ENCODE peak calls at places on chromosomes 11 and 22, in six cellular contexts. One of them, this sample, is unnamed. For H3K36me3 and H3K9me3, the result is how much of the 10 kb centered on the place peaks cover.

GRCh38 chr11:71222318-71223080 is 29.9 kb downstream of the SHANK2 start:
- DNase-seq in cardiac muscle cell: peak
- DNase-seq in CD4-positive, CD25-positive, alpha-beta regulatory T cell: no peak
- DNase-seq in adrenal gland: no peak
- DNase-seq in keratinocyte: no peak
- DNase-seq in neural progenitor cell: no peak
- DNase-seq in this sample: peak

GRCh38 chr22:47023871-47024270 is 261.4 kb downstream of the TBC1D22A start:
- DNase-seq in cardiac muscle cell: no peak
- DNase-seq in CD4-positive, CD25-positive, alpha-beta regulatory T cell: no peak
- DNase-seq in adrenal gland: no peak
- DNase-seq in keratinocyte: no peak
- DNase-seq in neural progenitor cell: no peak
- DNase-seq in this sample: no peak

GRCh38 chr11:16981651-16982194 is 32.5 kb downstream of the PLEKHA7 start:
- DNase-seq in cardiac muscle cell: peak
- DNase-seq in CD4-positive, CD25-positive, alpha-beta regulatory T cell: no peak
- DNase-seq in adrenal gland: no peak
- DNase-seq in keratinocyte: no peak
- DNase-seq in neural progenitor cell: peak
- DNase-seq in this sample: no peak

GRCh38 chr11:62411524-62411923 is 7.3 kb upstream of the SCGB1A1 start:
- DNase-seq in cardiac muscle cell: no peak
- DNase-seq in CD4-positive, CD25-positive, alpha-beta regulatory T cell: no peak
- DNase-seq in adrenal gland: no peak
- DNase-seq in keratinocyte: no peak
- DNase-seq in neural progenitor cell: no peak
- DNase-seq in this sample: no peak

GRCh38 chr22:37383342-37383741 is 43.9 kb downstream of the ELFN2 start:
- DNase-seq in cardiac muscle cell: no peak
- DNase-seq in CD4-positive, CD25-positive, alpha-beta regulatory T cell: no peak
- DNase-seq in adrenal gland: peak
- DNase-seq in keratinocyte: no peak
- DNase-seq in neural progenitor cell: no peak
- DNase-seq in this sample: no peak

GRCh38 chr22:24402460-24403192 is 24.8 kb upstream of the ADORA2A start:
- DNase-seq in cardiac muscle cell: peak
- DNase-seq in CD4-positive, CD25-positive, alpha-beta regulatory T cell: no peak
- DNase-seq in adrenal gland: peak
- DNase-seq in keratinocyte: peak
- DNase-seq in neural progenitor cell: no peak
- DNase-seq in this sample: peak

GRCh38 chr22:23243006-23243573 is 62.8 kb downstream of the BCR start:
- DNase-seq in cardiac muscle cell: no peak
- DNase-seq in CD4-positive, CD25-positive, alpha-beta regulatory T cell: peak
- DNase-seq in adrenal gland: no peak
- DNase-seq in keratinocyte: no peak
- DNase-seq in neural progenitor cell: peak
- DNase-seq in this sample: no peak

GRCh38 chr11:43518407-43519165 is 159.9 kb downstream of the TTC17 start:
- DNase-seq in cardiac muscle cell: peak
- DNase-seq in CD4-positive, CD25-positive, alpha-beta regulatory T cell: no peak
- DNase-seq in adrenal gland: peak
- DNase-seq in keratinocyte: no peak
- DNase-seq in neural progenitor cell: no peak
- DNase-seq in this sample: no peak

GRCh38 chr11:4677948-4678347 is 19.7 kb downstream of the OR51E2 start:
- DNase-seq in cardiac muscle cell: no peak
- DNase-seq in CD4-positive, CD25-positive, alpha-beta regulatory T cell: no peak
- DNase-seq in adrenal gland: no peak
- DNase-seq in keratinocyte: no peak
- DNase-seq in neural progenitor cell: no peak
- DNase-seq in this sample: no peak

GRCh38 chr11:75240381-75241035 is at the start of gene TPBGL:
- DNase-seq in cardiac muscle cell: peak
- DNase-seq in CD4-positive, CD25-positive, alpha-beta regulatory T cell: no peak
- DNase-seq in adrenal gland: peak
- DNase-seq in keratinocyte: no peak
- DNase-seq in neural progenitor cell: peak
- DNase-seq in this sample: no peak

GRCh38 chr11:24391165-24391564 is 105.7 kb upstream of the LUZP2 start:
- DNase-seq in cardiac muscle cell: peak
- DNase-seq in CD4-positive, CD25-positive, alpha-beta regulatory T cell: no peak
- DNase-seq in adrenal gland: no peak
- DNase-seq in keratinocyte: no peak
- DNase-seq in neural progenitor cell: no peak
- DNase-seq in this sample: no peak

GRCh38 chr22:49998718-49999062 is 13.9 kb downstream of the IL17REL start:
- DNase-seq in cardiac muscle cell: no peak
- DNase-seq in CD4-positive, CD25-positive, alpha-beta regulatory T cell: no peak
- DNase-seq in adrenal gland: no peak
- DNase-seq in keratinocyte: no peak
- DNase-seq in neural progenitor cell: no peak
- DNase-seq in this sample: peak

GRCh38 chr11:120413480-120413879 is 77.3 kb downstream of the ARHGEF12 start:
- DNase-seq in cardiac muscle cell: peak
- DNase-seq in CD4-positive, CD25-positive, alpha-beta regulatory T cell: no peak
- DNase-seq in adrenal gland: no peak
- DNase-seq in keratinocyte: no peak
- DNase-seq in neural progenitor cell: no peak
- DNase-seq in this sample: no peak

GRCh38 chr22:33024626-33025025 is 33.6 kb downstream of the SYN3 start:
- DNase-seq in cardiac muscle cell: peak
- DNase-seq in CD4-positive, CD25-positive, alpha-beta regulatory T cell: no peak
- DNase-seq in adrenal gland: no peak
- DNase-seq in keratinocyte: no peak
- DNase-seq in neural progenitor cell: peak
- DNase-seq in this sample: no peak

GRCh38 chr11:27701262-27702105 is 1.2 kb upstream of the BDNF start:
- DNase-seq in cardiac muscle cell: peak
- DNase-seq in CD4-positive, CD25-positive, alpha-beta regulatory T cell: no peak
- DNase-seq in adrenal gland: peak
- DNase-seq in keratinocyte: no peak
- DNase-seq in neural progenitor cell: peak
- DNase-seq in this sample: no peak

GRCh38 chr22:20037419-20037818 is 16.5 kb downstream of the TANGO2 start:
- DNase-seq in cardiac muscle cell: no peak
- DNase-seq in CD4-positive, CD25-positive, alpha-beta regulatory T cell: no peak
- DNase-seq in adrenal gland: no peak
- DNase-seq in keratinocyte: no peak
- DNase-seq in neural progenitor cell: no peak
- DNase-seq in this sample: no peak

GRCh38 chr11:18115360-18116127 is 9.7 kb upstream of the SAAL1 start:
- DNase-seq in cardiac muscle cell: peak
- DNase-seq in CD4-positive, CD25-positive, alpha-beta regulatory T cell: peak
- DNase-seq in adrenal gland: peak
- DNase-seq in keratinocyte: peak
- DNase-seq in neural progenitor cell: peak
- DNase-seq in this sample: no peak

GRCh38 chr22:40053460-40053859 is 58.7 kb downstream of the FAM83F start:
- DNase-seq in cardiac muscle cell: no peak
- DNase-seq in CD4-positive, CD25-positive, alpha-beta regulatory T cell: no peak
- DNase-seq in adrenal gland: no peak
- DNase-seq in keratinocyte: no peak
- DNase-seq in neural progenitor cell: no peak
- DNase-seq in this sample: no peak

GRCh38 chr11:26112190-26112715 is 219.7 kb upstream of the ANO3 start:
- DNase-seq in cardiac muscle cell: no peak
- DNase-seq in CD4-positive, CD25-positive, alpha-beta regulatory T cell: no peak
- DNase-seq in adrenal gland: no peak
- DNase-seq in keratinocyte: no peak
- DNase-seq in neural progenitor cell: no peak
- DNase-seq in this sample: no peak

GRCh38 chr11:63917685-63918523 is 940 bp upstream of the RCOR2 start:
- DNase-seq in cardiac muscle cell: peak
- DNase-seq in CD4-positive, CD25-positive, alpha-beta regulatory T cell: peak
- DNase-seq in adrenal gland: peak
- DNase-seq in keratinocyte: no peak
- DNase-seq in neural progenitor cell: peak
- DNase-seq in this sample: peak

GRCh38 chr11:10460611-10461275 is 5.7 kb downstream of the AMPD3 start:
- DNase-seq in cardiac muscle cell: no peak
- DNase-seq in CD4-positive, CD25-positive, alpha-beta regulatory T cell: no peak
- DNase-seq in adrenal gland: no peak
- DNase-seq in keratinocyte: no peak
- DNase-seq in neural progenitor cell: no peak
- DNase-seq in this sample: no peak

GRCh38 chr11:131895865-131896264 is 525.5 kb downstream of the NTM start:
- DNase-seq in cardiac muscle cell: no peak
- DNase-seq in CD4-positive, CD25-positive, alpha-beta regulatory T cell: no peak
- DNase-seq in adrenal gland: no peak
- DNase-seq in keratinocyte: no peak
- DNase-seq in neural progenitor cell: no peak
- DNase-seq in this sample: no peak

GRCh38 chr11:71180694-71181466 is 71.5 kb downstream of the SHANK2 start:
- DNase-seq in cardiac muscle cell: no peak
- DNase-seq in CD4-positive, CD25-positive, alpha-beta regulatory T cell: no peak
- DNase-seq in adrenal gland: no peak
- DNase-seq in keratinocyte: no peak
- DNase-seq in neural progenitor cell: no peak
- DNase-seq in this sample: peak

GRCh38 chr11:12110201-12110713 is at the start of gene MICAL2:
- DNase-seq in cardiac muscle cell: peak
- DNase-seq in CD4-positive, CD25-positive, alpha-beta regulatory T cell: peak
- DNase-seq in adrenal gland: peak
- DNase-seq in keratinocyte: no peak
- DNase-seq in neural progenitor cell: peak
- DNase-seq in this sample: peak

GRCh38 chr11:3755151-3755550 is 42.2 kb downstream of the NUP98 start:
- DNase-seq in cardiac muscle cell: no peak
- DNase-seq in CD4-positive, CD25-positive, alpha-beta regulatory T cell: no peak
- DNase-seq in adrenal gland: no peak
- DNase-seq in keratinocyte: no peak
- DNase-seq in neural progenitor cell: no peak
- DNase-seq in this sample: no peak

GRCh38 chr11:86948733-86949132 is 6.5 kb downstream of the FZD4 start:
- DNase-seq in cardiac muscle cell: no peak
- DNase-seq in CD4-positive, CD25-positive, alpha-beta regulatory T cell: no peak
- DNase-seq in adrenal gland: no peak
- DNase-seq in keratinocyte: no peak
- DNase-seq in neural progenitor cell: no peak
- DNase-seq in this sample: no peak
- H3K27ac ChIP-seq in cardiac muscle cell: peak
- H3K27ac ChIP-seq in CD4-positive, CD25-positive, alpha-beta regulatory T cell: no peak
- H3K27ac ChIP-seq in adrenal gland: no peak
- H3K27ac ChIP-seq in keratinocyte: no peak
- H3K27ac ChIP-seq in neural progenitor cell: no peak
- H3K27ac ChIP-seq in this sample: peak

GRCh38 chr22:45919504-45920286 is 57.3 kb downstream of the WNT7B start:
- DNase-seq in cardiac muscle cell: no peak
- DNase-seq in CD4-positive, CD25-positive, alpha-beta regulatory T cell: no peak
- DNase-seq in adrenal gland: no peak
- DNase-seq in keratinocyte: no peak
- DNase-seq in neural progenitor cell: no peak
- DNase-seq in this sample: no peak
- H3K36me3 ChIP-seq in cardiac muscle cell: under half
- H3K36me3 ChIP-seq in CD4-positive, CD25-positive, alpha-beta regulatory T cell: under half
- H3K36me3 ChIP-seq in adrenal gland: under half
- H3K36me3 ChIP-seq in keratinocyte: under half
- H3K36me3 ChIP-seq in neural progenitor cell: under half
- H3K36me3 ChIP-seq in this sample: under half

GRCh38 chr11:100203789-100204188 is 483.3 kb upstream of the ARHGAP42 start:
- DNase-seq in cardiac muscle cell: no peak
- DNase-seq in CD4-positive, CD25-positive, alpha-beta regulatory T cell: no peak
- DNase-seq in adrenal gland: no peak
- DNase-seq in keratinocyte: no peak
- DNase-seq in neural progenitor cell: no peak
- DNase-seq in this sample: no peak

GRCh38 chr11:100205926-100206325 is 481.2 kb upstream of the ARHGAP42 start:
- DNase-seq in cardiac muscle cell: no peak
- DNase-seq in CD4-positive, CD25-positive, alpha-beta regulatory T cell: no peak
- DNase-seq in adrenal gland: no peak
- DNase-seq in keratinocyte: no peak
- DNase-seq in neural progenitor cell: no peak
- DNase-seq in this sample: no peak

GRCh38 chr11:100208207-100208606 is 478.9 kb upstream of the ARHGAP42 start:
- DNase-seq in cardiac muscle cell: no peak
- DNase-seq in CD4-positive, CD25-positive, alpha-beta regulatory T cell: no peak
- DNase-seq in adrenal gland: no peak
- DNase-seq in keratinocyte: peak
- DNase-seq in neural progenitor cell: no peak
- DNase-seq in this sample: no peak
- H3K9me3 ChIP-seq in cardiac muscle cell: under half
- H3K9me3 ChIP-seq in CD4-positive, CD25-positive, alpha-beta regulatory T cell: under half
- H3K9me3 ChIP-seq in adrenal gland: under half
- H3K9me3 ChIP-seq in keratinocyte: under half
- H3K9me3 ChIP-seq in neural progenitor cell: under half
- H3K9me3 ChIP-seq in this sample: under half

GRCh38 chr11:69293087-69293486 is 868 bp upstream of the MYEOV start:
- DNase-seq in cardiac muscle cell: no peak
- DNase-seq in CD4-positive, CD25-positive, alpha-beta regulatory T cell: no peak
- DNase-seq in adrenal gland: no peak
- DNase-seq in keratinocyte: no peak
- DNase-seq in neural progenitor cell: peak
- DNase-seq in this sample: peak
- H3K27ac ChIP-seq in cardiac muscle cell: no peak
- H3K27ac ChIP-seq in CD4-positive, CD25-positive, alpha-beta regulatory T cell: no peak
- H3K27ac ChIP-seq in adrenal gland: no peak
- H3K27ac ChIP-seq in keratinocyte: no peak
- H3K27ac ChIP-seq in neural progenitor cell: no peak
- H3K27ac ChIP-seq in this sample: no peak

GRCh38 chr11:116862951-116863350 is 25.5 kb upstream of the APOA1 start:
- DNase-seq in cardiac muscle cell: no peak
- DNase-seq in CD4-positive, CD25-positive, alpha-beta regulatory T cell: no peak
- DNase-seq in adrenal gland: no peak
- DNase-seq in keratinocyte: no peak
- DNase-seq in neural progenitor cell: no peak
- DNase-seq in this sample: no peak

GRCh38 chr11:116862101-116862637 is 24.7 kb upstream of the APOA1 start:
- DNase-seq in cardiac muscle cell: no peak
- DNase-seq in CD4-positive, CD25-positive, alpha-beta regulatory T cell: no peak
- DNase-seq in adrenal gland: no peak
- DNase-seq in keratinocyte: no peak
- DNase-seq in neural progenitor cell: no peak
- DNase-seq in this sample: no peak

GRCh38 chr11:116866774-116867455 is 29.5 kb upstream of the APOA1 start:
- DNase-seq in cardiac muscle cell: no peak
- DNase-seq in CD4-positive, CD25-positive, alpha-beta regulatory T cell: no peak
- DNase-seq in adrenal gland: no peak
- DNase-seq in keratinocyte: no peak
- DNase-seq in neural progenitor cell: no peak
- DNase-seq in this sample: no peak

GRCh38 chr11:116865696-116866095 is 28.3 kb upstream of the APOA1 start:
- DNase-seq in cardiac muscle cell: no peak
- DNase-seq in CD4-positive, CD25-positive, alpha-beta regulatory T cell: no peak
- DNase-seq in adrenal gland: no peak
- DNase-seq in keratinocyte: no peak
- DNase-seq in neural progenitor cell: no peak
- DNase-seq in this sample: no peak

GRCh38 chr11:116864531-116864930 is 27.1 kb upstream of the APOA1 start:
- DNase-seq in cardiac muscle cell: no peak
- DNase-seq in CD4-positive, CD25-positive, alpha-beta regulatory T cell: no peak
- DNase-seq in adrenal gland: no peak
- DNase-seq in keratinocyte: no peak
- DNase-seq in neural progenitor cell: no peak
- DNase-seq in this sample: no peak
- H3K36me3 ChIP-seq in cardiac muscle cell: half or more
- H3K36me3 ChIP-seq in CD4-positive, CD25-positive, alpha-beta regulatory T cell: half or more
- H3K36me3 ChIP-seq in adrenal gland: half or more
- H3K36me3 ChIP-seq in keratinocyte: under half
- H3K36me3 ChIP-seq in neural progenitor cell: under half
- H3K36me3 ChIP-seq in this sample: under half

GRCh38 chr22:48670317-48670716 is 1157.4 kb downstream of the BRD1 start:
- DNase-seq in cardiac muscle cell: no peak
- DNase-seq in CD4-positive, CD25-positive, alpha-beta regulatory T cell: no peak
- DNase-seq in adrenal gland: no peak
- DNase-seq in keratinocyte: no peak
- DNase-seq in neural progenitor cell: no peak
- DNase-seq in this sample: no peak
- H3K9me3 ChIP-seq in cardiac muscle cell: under half
- H3K9me3 ChIP-seq in CD4-positive, CD25-positive, alpha-beta regulatory T cell: under half
- H3K9me3 ChIP-seq in adrenal gland: under half
- H3K9me3 ChIP-seq in keratinocyte: under half
- H3K9me3 ChIP-seq in neural progenitor cell: under half
- H3K9me3 ChIP-seq in this sample: under half